ENCODE peak calls at places on chromosome 9, in five cellular contexts. A is CD4-positive, alpha-beta T cell; R is BJ; Q is bronchial epithelial cell; B is cardiac fibroblast. J is an unnamed sample.

GRCh38 chr9:24616858-24617257 is 71.2 kb upstream of the IZUMO3 start:
- DNase-seq in A (no peak), R (no peak), Q (no peak), B (no peak), J (no peak)

GRCh38 chr9:127946728-127947127 is 9.1 kb upstream of the DPM2 start:
- DNase-seq in A (no peak), R (no peak), Q (no peak), B (no peak), J (no peak)

GRCh38 chr9:137457406-137458193 is 1.5 kb downstream of the NSMF start:
- DNase-seq in A (no peak), R (no peak), Q (no peak), B (no peak), J (no peak)

GRCh38 chr9:111895996-111896941 is at the start of gene UGCG:
- DNase-seq in A (peak), R (peak), Q (peak), B (peak), J (peak)

GRCh38 chr9:112069318-112070169 is 105.6 kb downstream of the SUSD1 start:
- DNase-seq in A (no peak), R (no peak), Q (no peak), B (no peak), J (no peak)

GRCh38 chr9:4160284-4160683 is 139.6 kb downstream of the GLIS3 start:
- DNase-seq in A (no peak), R (no peak), Q (no peak), B (no peak), J (no peak)

GRCh38 chr9:105073147-105073546 is 145.2 kb upstream of the ABCA1 start:
- DNase-seq in A (no peak), R (no peak), Q (no peak), B (peak), J (no peak)

GRCh38 chr9:69768716-69769115 is 8.9 kb upstream of the PTAR1 start:
- DNase-seq in A (no peak), R (no peak), Q (no peak), B (peak), J (no peak)

GRCh38 chr9:73042155-73042554 is 89.3 kb upstream of the ALDH1A1 start:
- DNase-seq in A (no peak), R (no peak), Q (peak), B (no peak), J (no peak)

GRCh38 chr9:115730396-115730795 is 423.2 kb upstream of the PAPPA start:
- DNase-seq in A (no peak), R (no peak), Q (no peak), B (no peak), J (no peak)

GRCh38 chr9:32881948-32882347 is 98.6 kb downstream of the TMEM215 start:
- DNase-seq in A (no peak), R (no peak), Q (no peak), B (no peak), J (no peak)

GRCh38 chr9:97851450-97851883 is 1.6 kb upstream of the FOXE1 start:
- DNase-seq in A (no peak), R (no peak), Q (no peak), B (no peak), J (no peak)

GRCh38 chr9:122904466-122904822 is 715 bp downstream of the RC3H2 start:
- DNase-seq in A (peak), R (no peak), Q (no peak), B (peak), J (no peak)

GRCh38 chr9:6907772-6908381 is 150.1 kb downstream of the KDM4C start:
- DNase-seq in A (no peak), R (no peak), Q (peak), B (peak), J (no peak)

GRCh38 chr9:136846376-136847064 is 2.7 kb upstream of the PHPT1 start:
- DNase-seq in A (no peak), R (no peak), Q (no peak), B (no peak), J (no peak)

GRCh38 chr9:69120380-69121154 is 53.5 kb upstream of the TJP2 start:
- DNase-seq in A (no peak), R (no peak), Q (peak), B (no peak), J (no peak)

GRCh38 chr9:77848897-77849296 is 182.7 kb downstream of the GNAQ start:
- DNase-seq in A (no peak), R (peak), Q (peak), B (peak), J (no peak)

GRCh38 chr9:72396247-72397091 is 31.5 kb upstream of the ZFAND5 start:
- DNase-seq in A (no peak), R (peak), Q (peak), B (peak), J (peak)

GRCh38 chr9:80061096-80061495 is 489.3 kb downstream of the TLE4 start:
- DNase-seq in A (no peak), R (no peak), Q (no peak), B (peak), J (no peak)

GRCh38 chr9:88702985-88703384 is 168.0 kb downstream of the NXNL2 start:
- DNase-seq in A (no peak), R (no peak), Q (no peak), B (no peak), J (no peak)

GRCh38 chr9:71774917-71775316 is 6.6 kb upstream of the CEMIP2 start:
- DNase-seq in A (no peak), R (no peak), Q (no peak), B (no peak), J (no peak)

GRCh38 chr9:96646081-96646991 is 8.8 kb downstream of the PRXL2C start:
- DNase-seq in A (no peak), R (peak), Q (no peak), B (peak), J (peak)

GRCh38 chr9:116355153-116355827 is 201.7 kb downstream of the PAPPA start:
- DNase-seq in A (no peak), R (no peak), Q (peak), B (peak), J (no peak)

GRCh38 chr9:120628207-120628924 is 48.4 kb upstream of the CDK5RAP2 start:
- DNase-seq in A (no peak), R (no peak), Q (no peak), B (no peak), J (no peak)

DNA sequence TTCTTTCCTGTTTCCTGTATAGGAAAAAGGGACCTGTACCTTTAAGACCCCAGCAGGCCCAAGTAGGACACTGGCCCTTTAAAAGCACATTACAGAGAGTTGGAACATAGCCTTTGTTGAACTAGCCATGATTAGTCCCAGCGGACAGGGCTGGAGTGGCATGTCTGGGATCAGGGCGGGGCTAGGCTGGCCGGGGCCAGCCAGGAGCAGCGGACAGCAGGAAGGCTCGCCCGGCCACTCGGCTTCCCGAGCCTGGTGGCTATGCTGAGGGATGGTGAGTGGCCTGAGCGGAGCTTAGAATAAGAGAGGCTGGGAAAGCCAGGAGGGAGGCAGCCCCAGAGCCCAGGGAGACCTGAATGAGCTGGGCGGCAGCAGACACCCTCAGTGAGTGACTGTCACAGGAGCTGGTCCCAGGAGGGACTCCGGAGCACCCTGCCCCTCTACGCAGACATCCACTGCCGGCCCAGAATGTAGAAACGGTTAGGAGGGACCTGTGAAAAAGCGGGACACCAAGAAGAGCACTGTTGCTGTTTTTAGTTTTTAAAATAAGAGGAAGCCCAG is 92.1 kb downstream of the DAB2IP start:
- DNase-seq in A (no peak), R (peak), Q (peak), B (peak), J (peak)
- TF ChIP-seq CTCF in A (no peak), R (peak), Q (peak), B (peak), J (no peak)

GRCh38 chr9:134218230-134218629 is 53.9 kb upstream of the RNU6ATAC start:
- DNase-seq in A (no peak), R (no peak), Q (no peak), B (no peak), J (no peak)

GRCh38 chr9:134215709-134216448 is 51.5 kb upstream of the RNU6ATAC start:
- DNase-seq in A (no peak), R (peak), Q (no peak), B (peak), J (peak)

GRCh38 chr9:134216449-134216951 is 52.1 kb upstream of the RNU6ATAC start:
- DNase-seq in A (no peak), R (no peak), Q (no peak), B (no peak), J (no peak)

GRCh38 chr9:134216961-134217360 is 52.6 kb upstream of the RNU6ATAC start:
- DNase-seq in A (no peak), R (no peak), Q (no peak), B (no peak), J (no peak)

DNA sequence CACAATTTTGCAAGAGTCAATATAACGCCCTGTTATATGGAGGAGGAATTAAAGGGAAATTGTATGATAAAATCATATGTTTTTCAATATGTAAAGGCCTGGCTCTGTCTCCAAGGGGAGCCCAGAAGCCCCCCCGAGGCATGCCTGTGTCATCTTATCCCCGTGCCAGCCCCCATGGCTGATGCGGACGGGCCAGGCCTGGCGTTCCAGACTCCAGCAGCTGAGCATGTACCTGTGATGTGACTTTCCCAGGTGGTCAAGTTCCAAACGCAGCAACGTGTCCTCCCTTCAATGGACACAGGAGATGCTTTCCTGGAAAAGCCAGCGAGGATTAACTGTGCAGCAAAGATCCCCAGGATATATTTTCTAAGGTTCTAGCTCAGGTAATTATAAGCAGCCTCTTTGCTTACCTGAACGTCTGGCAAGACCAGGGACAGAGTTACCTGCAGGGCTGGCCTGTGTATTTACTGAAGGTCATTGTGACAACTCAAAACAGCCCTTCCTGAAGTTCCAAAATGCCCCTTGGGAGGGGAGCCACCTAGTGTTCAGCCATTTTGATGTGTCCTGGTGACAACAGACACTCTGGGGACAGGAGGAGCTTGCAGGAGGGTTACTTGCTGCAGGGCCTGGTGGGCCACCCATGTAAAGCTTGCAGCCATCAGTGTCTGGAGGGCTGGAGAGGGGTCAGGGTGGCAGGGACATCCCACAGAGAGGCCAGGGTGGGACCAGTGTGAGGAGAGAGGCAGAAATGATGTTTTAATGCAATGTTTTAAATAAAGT is 53.3 kb upstream of the RNU6ATAC start:
- DNase-seq in A (no peak), R (no peak), Q (no peak), B (no peak), J (no peak)
- TF ChIP-seq CTCF in A (no peak), R (peak), Q (no peak), B (no peak), J (peak)

DNA sequence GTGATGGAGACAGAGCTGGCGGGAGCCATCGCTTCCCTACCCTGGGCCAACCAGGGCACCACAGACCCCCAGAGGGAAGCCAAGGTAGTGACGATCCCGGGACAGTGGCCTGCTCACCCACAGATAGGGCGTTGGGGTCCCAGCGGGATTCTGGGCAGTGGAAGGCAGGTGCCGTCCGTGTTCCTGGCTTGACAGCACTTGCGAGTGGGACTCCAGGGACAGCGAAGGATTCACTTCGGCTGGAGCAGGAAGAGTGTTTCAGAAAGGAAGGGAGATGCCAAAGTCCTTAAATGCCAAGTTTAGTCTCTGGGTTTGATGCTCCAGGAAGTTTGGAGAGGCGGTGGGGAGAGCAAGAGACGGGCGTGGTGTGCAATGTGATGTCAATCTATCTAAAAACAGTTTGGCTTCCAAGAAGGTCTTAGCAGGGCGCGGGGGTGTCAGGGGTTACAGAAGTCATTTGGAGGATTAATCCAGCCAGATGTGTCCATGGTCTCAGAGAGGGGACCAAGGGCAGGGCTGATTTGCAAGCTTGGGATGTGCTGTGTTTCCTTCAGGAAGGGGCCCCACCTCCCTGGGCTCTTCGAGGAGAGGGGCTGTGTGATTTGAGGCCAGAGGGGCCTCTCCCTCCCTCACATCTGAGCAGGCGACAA is 74.9 kb downstream of the NTNG2 start:
- DNase-seq in A (no peak), R (no peak), Q (no peak), B (no peak), J (no peak)
- TF ChIP-seq CTCF in A (peak), R (no peak), Q (no peak), B (no peak), J (no peak)

GRCh38 chr9:130932220-130933069 is 6.6 kb downstream of the FIBCD1 start:
- DNase-seq in A (no peak), R (no peak), Q (no peak), B (no peak), J (no peak)
- TF ChIP-seq CTCF in A (no peak), R (peak), Q (peak), B (peak), J (no peak)

DNA sequence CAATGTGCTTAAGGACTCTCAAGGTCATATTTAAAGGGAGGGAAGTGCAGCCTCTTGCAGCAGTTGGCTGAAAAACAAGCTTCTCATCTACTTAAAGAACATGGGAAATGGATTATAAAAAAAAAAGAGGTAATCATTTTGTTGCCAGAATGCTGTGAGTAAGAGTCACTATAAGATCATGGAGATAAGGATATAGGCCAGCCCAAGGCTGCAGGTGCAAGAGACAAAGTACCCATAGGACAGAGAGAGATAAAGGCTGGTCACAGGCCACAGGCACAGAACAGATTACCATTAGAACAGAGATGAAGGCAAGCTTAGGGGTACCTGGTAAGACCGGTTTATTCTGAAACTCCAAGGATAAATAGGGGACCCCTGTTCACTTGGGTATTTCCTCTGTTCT is 70.5 kb downstream of the CDKN2A start:
- DNase-seq in A (no peak), R (no peak), Q (no peak), B (no peak), J (no peak)
- TF ChIP-seq CTCF in A (no peak), R (no peak), Q (no peak), B (no peak), J (no peak)

DNA sequence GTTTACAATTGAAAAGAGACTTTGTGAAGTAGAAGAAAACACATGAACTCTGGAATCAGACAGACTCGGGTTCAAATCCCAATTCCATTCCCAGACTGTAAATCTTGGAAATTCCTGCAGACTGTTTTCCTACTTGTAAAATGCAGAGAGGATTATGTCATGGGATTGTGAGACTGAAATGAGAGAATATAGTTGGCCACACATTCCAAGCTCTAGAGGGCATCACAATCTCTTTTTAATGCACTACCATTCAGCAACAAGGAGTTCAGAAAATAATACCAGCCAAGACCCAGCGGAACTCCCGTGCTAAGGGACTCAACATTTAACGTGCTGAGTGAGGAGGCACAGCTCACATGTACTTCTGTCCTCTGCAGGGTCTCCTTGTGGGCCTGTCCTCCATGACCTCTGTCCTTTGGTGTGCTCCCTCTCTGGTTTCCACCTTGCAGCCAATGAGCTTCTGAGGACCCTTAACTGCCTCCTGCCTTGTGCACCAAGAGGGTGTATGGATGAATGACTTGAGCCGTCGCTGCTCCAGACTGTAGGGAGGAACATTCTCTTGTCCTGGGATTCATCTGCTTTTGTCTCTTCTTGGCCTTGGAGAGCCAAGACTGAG is 263.5 kb downstream of the NTRK2 start:
- DNase-seq in A (no peak), R (no peak), Q (peak), B (no peak), J (no peak)
- TF ChIP-seq CTCF in A (no peak), R (peak), Q (peak), B (no peak), J (peak)